ENCODE peak calls at places on chromosomes 2 and 18, in four cellular contexts. P is K562, R is HCT116, Y is HepG2. M is an unnamed sample. For H3K4me1, the result is how much of the 10 kb centered on the place peaks cover.

GRCh38 chr2:165593081-165593480 is 123.6 kb downstream of the CSRNP3 start:
- DNase-seq in P (no peak), R (no peak), Y (no peak), M (no peak)

GRCh38 chr2:28705743-28706142 is 45.9 kb upstream of the PPP1CB start:
- DNase-seq in P (no peak), R (no peak), Y (no peak), M (no peak)

GRCh38 chr2:23669413-23670244 is 257.3 kb downstream of the ATAD2B start:
- DNase-seq in P (no peak), R (no peak), Y (peak), M (no peak)

GRCh38 chr2:10062931-10063365 is 17.3 kb downstream of the CYS1 start:
- DNase-seq in P (no peak), R (no peak), Y (peak), M (no peak)

GRCh38 chr2:28534817-28535216 is 39.0 kb downstream of the PLB1 start:
- DNase-seq in P (no peak), R (no peak), Y (no peak), M (no peak)

GRCh38 chr2:135494917-135495316 is 36.1 kb downstream of the ZRANB3 start:
- DNase-seq in P (no peak), R (no peak), Y (no peak), M (no peak)

GRCh38 chr2:129709956-129710598 is 269.4 kb upstream of the RAB6C start:
- DNase-seq in P (no peak), R (no peak), Y (no peak), M (no peak)

GRCh38 chr2:44833123-44834069 is 108.1 kb upstream of the SIX3 start:
- DNase-seq in P (no peak), R (no peak), Y (no peak), M (no peak)

GRCh38 chr18:45945669-45946068 is 21.5 kb downstream of the EPG5 start:
- DNase-seq in P (no peak), R (no peak), Y (no peak), M (no peak)

GRCh38 chr2:241232736-241233575 is 44.5 kb downstream of the ANO7 start:
- DNase-seq in P (no peak), R (no peak), Y (no peak), M (no peak)

GRCh38 chr2:210955591-210955990 is 399.2 kb downstream of the CPS1 start:
- DNase-seq in P (no peak), R (peak), Y (peak), M (no peak)

GRCh38 chr2:15076668-15077067 is 444.2 kb downstream of the LRATD1 start:
- DNase-seq in P (no peak), R (no peak), Y (no peak), M (no peak)

GRCh38 chr2:232761301-232761907 is 15.0 kb downstream of the KCNJ13 start:
- DNase-seq in P (no peak), R (peak), Y (peak), M (peak)

GRCh38 chr2:203623616-203624015 is 82.8 kb upstream of the CD28 start:
- DNase-seq in P (no peak), R (no peak), Y (no peak), M (no peak)

DNA sequence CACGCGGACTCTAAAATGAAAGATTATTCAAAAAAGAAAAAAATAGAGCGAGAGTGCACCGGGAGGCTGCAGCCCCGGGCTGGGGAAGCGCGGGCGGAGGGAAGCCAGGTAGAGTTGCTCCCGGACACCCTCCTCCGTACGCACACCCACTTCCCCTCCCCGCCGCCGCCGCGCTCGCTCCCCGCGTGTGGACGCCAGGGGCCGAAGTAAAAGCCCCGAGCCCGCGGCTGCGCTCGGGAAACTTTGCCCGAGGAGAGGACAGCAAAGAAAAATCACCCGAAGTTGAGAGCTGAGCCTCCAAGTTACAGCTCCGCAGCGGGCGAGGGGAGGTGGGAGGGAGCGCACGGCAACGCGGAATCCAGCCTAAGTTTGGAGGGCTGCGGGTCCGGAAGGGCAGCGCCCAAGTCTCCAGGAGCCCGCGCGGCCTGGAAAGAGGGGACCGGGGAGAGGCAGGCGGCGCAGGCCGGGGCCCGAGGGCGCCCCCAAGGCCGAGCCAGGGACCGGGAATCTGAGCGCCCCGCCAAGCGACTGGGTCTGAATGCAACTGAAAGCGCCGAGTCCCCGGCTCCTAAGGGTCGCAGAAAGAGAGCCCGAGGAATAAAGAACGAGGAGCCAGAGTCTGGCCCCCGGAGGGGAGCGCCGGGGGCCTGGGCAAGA is 666 bp upstream of the BCL11A start:
- DNase-seq in P (no peak), R (no peak), Y (no peak), M (no peak)
- H3K4me1 ChIP-seq in P (under half), R (under half), Y (under half), M (under half)

DNA sequence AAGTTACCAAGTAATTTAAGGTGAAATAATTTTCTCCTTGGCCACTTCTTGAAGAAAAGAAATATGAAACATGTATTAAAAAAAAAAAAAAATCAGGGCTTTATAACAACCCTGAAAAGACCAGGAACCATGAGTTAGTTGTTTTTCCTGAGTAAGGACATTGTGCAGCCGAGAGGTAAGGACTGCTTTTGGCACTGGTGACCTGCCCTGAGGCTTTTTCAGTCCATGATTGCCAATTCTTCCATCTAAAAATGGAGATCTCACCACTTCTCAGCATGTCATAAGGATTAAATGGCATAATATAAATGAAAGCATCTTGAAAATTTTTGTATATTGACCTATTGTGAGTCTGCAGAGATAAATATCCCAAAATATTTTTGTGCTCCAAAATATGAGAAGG is 244.3 kb downstream of the NRXN1 start:
- DNase-seq in P (no peak), R (no peak), Y (no peak), M (no peak)
- TF ChIP-seq TCF7L2 in P (no peak), R (no peak), Y (no peak), M (no peak)

DNA sequence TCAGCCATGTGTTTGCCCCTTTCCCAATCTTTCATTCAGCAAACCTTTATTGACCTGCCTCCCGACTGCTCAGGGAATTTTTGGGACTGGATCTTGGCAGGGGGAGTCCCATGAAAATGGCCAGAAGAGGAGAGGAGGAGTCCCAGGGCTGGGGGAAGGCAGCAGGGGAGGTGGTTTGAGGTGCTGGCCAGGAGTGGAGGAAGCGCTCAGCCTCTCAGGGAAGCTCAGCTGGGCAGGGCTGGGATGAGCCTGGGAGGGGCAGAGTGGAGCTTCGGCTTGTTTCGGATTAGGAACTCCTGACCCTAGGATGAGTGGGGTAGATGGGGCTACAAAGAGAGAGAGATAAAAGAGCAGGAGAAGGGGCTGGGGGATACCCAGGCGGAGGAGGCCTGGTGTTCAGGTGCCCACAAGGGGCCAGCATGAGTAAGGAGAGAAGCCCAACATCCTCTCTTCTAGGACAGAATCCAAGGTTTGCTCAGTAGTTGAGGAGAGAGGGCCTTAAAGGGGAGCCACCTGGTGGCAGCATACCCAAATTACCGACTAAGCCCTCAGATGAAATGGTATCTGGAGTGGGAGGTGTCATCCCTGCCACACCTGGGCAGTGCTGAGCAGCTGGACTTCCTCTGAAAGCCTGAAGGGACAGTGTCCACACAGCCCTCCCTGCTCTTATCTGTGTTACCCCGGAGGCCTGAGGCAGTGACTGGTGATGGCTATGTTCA is 91.1 kb downstream of the INHBB start:
- DNase-seq in P (peak), R (peak), Y (peak), M (peak)
- TF ChIP-seq SIN3A in P (no peak), R (no peak), Y (no peak), M (no peak)

DNA sequence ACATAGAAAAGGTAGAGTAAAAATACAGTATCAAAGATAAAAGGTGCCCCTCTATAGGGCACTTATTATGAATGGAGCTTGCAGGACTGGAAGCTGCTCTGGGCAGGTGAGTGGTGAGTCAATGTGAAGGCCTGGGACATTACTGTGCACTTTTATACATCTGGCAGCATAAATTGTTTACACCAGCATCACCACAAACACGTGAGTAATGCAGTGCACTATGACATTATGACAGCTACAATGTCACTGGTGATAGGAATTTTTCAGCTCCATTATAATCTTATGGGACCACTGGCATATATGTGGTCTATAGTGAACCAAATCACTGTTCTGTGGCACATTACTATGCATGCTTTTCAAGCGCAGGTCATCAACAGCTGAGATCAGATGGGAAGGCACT is 48.1 kb downstream of the TPGS2 start:
- DNase-seq in P (no peak), R (no peak), Y (no peak), M (no peak)
- H3K4me1 ChIP-seq in P (under half), R (under half), Y (under half), M (under half)

DNA sequence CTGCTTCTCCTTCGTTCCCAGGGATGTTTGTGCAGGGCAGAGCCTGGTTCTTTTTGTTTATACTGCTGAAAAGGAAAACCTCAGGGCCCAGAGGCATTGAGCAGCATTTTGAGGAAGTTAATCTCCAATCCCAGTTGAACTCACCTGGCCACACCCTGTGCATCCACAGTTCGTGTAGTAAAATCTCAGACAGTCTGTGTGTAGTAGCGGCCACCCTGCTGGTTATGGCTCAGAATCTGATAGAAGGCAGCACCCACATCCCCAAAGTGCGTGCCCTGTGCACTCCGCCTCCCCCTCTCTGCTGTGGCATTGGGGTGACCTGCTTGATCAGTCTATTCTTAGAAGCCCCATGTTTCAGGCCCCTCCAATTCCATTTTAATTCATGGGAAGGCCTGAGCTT is 10.9 kb downstream of the TRIB2 start:
- DNase-seq in P (no peak), R (no peak), Y (no peak), M (no peak)
- TF ChIP-seq TCF7L2 in P (no peak), R (no peak), Y (no peak), M (no peak)

GRCh38 chr2:160989778-160990177 is 170.4 kb upstream of the TANK start:
- DNase-seq in P (no peak), R (no peak), Y (no peak), M (no peak)

GRCh38 chr2:160984426-160985077 is 175.7 kb upstream of the TANK start:
- DNase-seq in P (no peak), R (no peak), Y (no peak), M (no peak)
- TF ChIP-seq SIN3A in P (no peak), R (no peak), Y (no peak), M (no peak)

M was measured in Panc1.